ENCODE peak calls at places on chromosome 21, in six cellular contexts. D, T, G, M, E and L are unnamed samples.
A peak's percentile ranks its signal among the peaks of the same experiment; 100 is the strongest.

GRCh38 chr21:44199448-44199847 is 41.3 kb downstream of the ICOSLG start:
- DNase-seq in D (peak; percentile 16), T (peak; percentile 85), G (no peak), M (no peak), E (no peak), L (no peak)

GRCh38 chr21:25911730-25912401 is 177.1 kb downstream of the GABPA start:
- DNase-seq in D (no peak), T (no peak), G (no peak), M (no peak), E (no peak), L (no peak)

GRCh38 chr21:33229776-33230517 is at the start of gene IFNAR2:
- DNase-seq in D (peak; percentile 79), T (peak; percentile 90), G (peak; percentile 85), M (peak; percentile 40), E (peak; percentile 27), L (no peak)

GRCh38 chr21:42545317-42545716 is 31.7 kb downstream of the SLC37A1 start:
- DNase-seq in D (no peak), T (no peak), G (peak; percentile 24), M (no peak), E (no peak), L (no peak)

GRCh38 chr21:43986544-43987451 is 25.3 kb upstream of the TRAPPC10 start:
- DNase-seq in D (no peak), T (no peak), G (no peak), M (no peak), E (no peak), L (no peak)

GRCh38 chr21:34548782-34549376 is 36.9 kb upstream of the KCNE1 start:
- DNase-seq in D (no peak), T (no peak), G (peak; percentile 22), M (no peak), E (no peak), L (no peak)

GRCh38 chr21:45208627-45208951 is 79.1 kb downstream of the POFUT2 start:
- DNase-seq in D (no peak), T (no peak), G (no peak), M (no peak), E (no peak), L (no peak)

GRCh38 chr21:18369115-18369514 is 34.5 kb downstream of the TMPRSS15 start:
- DNase-seq in D (no peak), T (peak; percentile 54), G (no peak), M (peak; percentile 2), E (no peak), L (no peak)

GRCh38 chr21:25562660-25563059 is 44.6 kb downstream of the MRPL39 start:
- DNase-seq in D (no peak), T (no peak), G (no peak), M (no peak), E (no peak), L (no peak)

GRCh38 chr21:27759091-27759659 is 792.3 kb upstream of the ADAMTS5 start:
- DNase-seq in D (peak; percentile 68), T (peak; percentile 54), G (no peak), M (no peak), E (peak; percentile 19), L (no peak)

GRCh38 chr21:29506947-29507346 is 208.2 kb downstream of the BACH1 start:
- DNase-seq in D (no peak), T (no peak), G (no peak), M (no peak), E (no peak), L (no peak)

GRCh38 chr21:45329261-45330074 is 41.8 kb upstream of the POFUT2 start:
- DNase-seq in D (no peak), T (no peak), G (no peak), M (no peak), E (no peak), L (no peak)

GRCh38 chr21:43925096-43925481 is 60.1 kb downstream of the AGPAT3 start:
- DNase-seq in D (no peak), T (no peak), G (no peak), M (no peak), E (no peak), L (no peak)

GRCh38 chr21:45873418-45873817 is 108.2 kb upstream of the COL6A1 start:
- DNase-seq in D (no peak), T (no peak), G (no peak), M (no peak), E (no peak), L (no peak)

GRCh38 chr21:46661627-46662366 is 26.3 kb downstream of the PRMT2 start:
- DNase-seq in D (no peak), T (peak; percentile 35), G (no peak), M (no peak), E (no peak), L (no peak)

GRCh38 chr21:45363921-45364463 is 41.0 kb upstream of the COL18A1 start:
- DNase-seq in D (no peak), T (no peak), G (peak; percentile 78), M (peak; percentile 82), E (no peak), L (peak; percentile 8)

GRCh38 chr21:30268608-30269197 is 14.0 kb downstream of the KRTAP24-1 start:
- DNase-seq in D (no peak), T (peak; percentile 83), G (peak; percentile 40), M (no peak), E (no peak), L (no peak)

DNA sequence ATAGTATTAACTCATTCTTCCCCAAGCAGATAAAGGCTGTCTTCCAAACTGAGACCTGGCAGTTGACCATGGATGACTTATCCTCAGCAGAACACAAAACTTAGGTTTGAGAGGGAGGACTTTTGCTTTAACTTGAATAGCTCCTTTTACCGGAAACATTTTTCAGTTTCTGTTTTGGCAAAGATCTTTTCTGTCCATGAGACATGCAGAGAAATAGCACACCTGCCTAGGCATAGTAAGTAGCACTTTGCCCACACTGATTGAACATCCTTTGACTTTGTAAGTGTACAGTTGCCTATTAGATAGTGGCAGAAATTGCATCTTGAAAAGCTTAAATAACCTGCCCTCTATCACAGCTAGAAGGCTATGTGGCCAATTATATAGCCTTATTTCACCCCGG is 1962.5 kb downstream of the MRPL39 start:
- DNase-seq in D (no peak), T (no peak), G (no peak), M (no peak), E (no peak), L (no peak)
- TF ChIP-seq CREB1 in D (no peak), T (no peak), G (no peak), M (no peak), E (no peak), L (no peak)

GRCh38 chr21:31308584-31308983 is 35.5 kb downstream of the TIAM1 start:
- DNase-seq in D (no peak), T (no peak), G (no peak), M (no peak), E (no peak), L (no peak)

GRCh38 chr21:31305888-31306287 is 38.2 kb downstream of the TIAM1 start:
- DNase-seq in D (no peak), T (no peak), G (no peak), M (no peak), E (no peak), L (no peak)

GRCh38 chr21:31316488-31317169 is 27.4 kb downstream of the TIAM1 start:
- DNase-seq in D (no peak), T (no peak), G (no peak), M (no peak), E (no peak), L (no peak)

GRCh38 chr21:31316072-31316471 is 28.0 kb downstream of the TIAM1 start:
- DNase-seq in D (no peak), T (no peak), G (no peak), M (no peak), E (no peak), L (no peak)

DNA sequence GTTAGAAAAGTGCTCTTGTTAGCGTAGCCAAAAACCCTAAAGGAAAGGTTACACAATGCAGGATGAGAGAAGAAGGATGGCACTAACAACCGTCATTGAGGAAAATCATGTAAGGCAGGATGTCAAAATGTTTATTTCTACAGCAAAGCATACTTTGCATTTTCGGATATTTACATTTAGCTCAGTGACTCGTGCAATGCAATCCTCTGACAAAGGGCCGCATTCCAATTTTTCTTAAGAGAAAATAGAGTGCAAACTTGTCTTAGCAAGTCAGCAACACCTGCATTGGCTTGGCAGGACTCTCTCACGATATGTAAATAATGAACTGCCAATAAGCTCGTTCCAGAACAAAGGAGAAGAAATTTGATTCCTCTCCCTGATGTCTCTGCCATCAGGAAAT is 33.3 kb downstream of the TIAM1 start:
- DNase-seq in D (no peak), T (peak; percentile 71), G (no peak), M (no peak), E (no peak), L (no peak)
- TF ChIP-seq CREB1 in D (no peak), T (no peak), G (no peak), M (no peak), E (no peak), L (no peak)

GRCh38 chr21:38720074-38720473 is 85.7 kb upstream of the ETS2 start:
- DNase-seq in D (no peak), T (no peak), G (no peak), M (no peak), E (no peak), L (no peak)

GRCh38 chr21:38726482-38726881 is 79.2 kb upstream of the ETS2 start:
- DNase-seq in D (no peak), T (no peak), G (no peak), M (no peak), E (no peak), L (no peak)

GRCh38 chr21:38721055-38721454 is 84.7 kb upstream of the ETS2 start:
- DNase-seq in D (peak; percentile 19), T (peak; percentile 14), G (no peak), M (no peak), E (no peak), L (no peak)

GRCh38 chr21:38725196-38726157 is 80.3 kb upstream of the ETS2 start:
- DNase-seq in D (no peak), T (no peak), G (no peak), M (no peak), E (no peak), L (no peak)

DNA sequence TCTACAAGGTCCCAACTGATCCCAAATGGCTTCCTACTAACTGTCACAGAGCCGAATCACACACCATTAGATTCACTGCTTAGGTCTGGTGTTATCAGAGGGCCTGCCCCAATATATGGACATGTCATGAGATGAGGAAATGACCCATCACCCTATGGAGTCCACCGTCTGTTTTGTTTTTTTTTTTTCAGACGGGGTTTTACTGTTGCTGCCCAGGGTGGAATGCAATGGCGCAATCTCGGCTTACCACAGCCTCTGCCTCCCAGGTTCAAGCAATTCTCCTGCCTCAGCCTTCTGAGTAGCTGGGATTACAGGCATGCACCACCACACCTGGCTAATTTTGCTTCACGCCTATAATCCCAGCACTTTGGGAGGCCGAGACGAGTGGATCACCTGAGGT is 83.7 kb upstream of the ETS2 start:
- DNase-seq in D (no peak), T (no peak), G (no peak), M (no peak), E (no peak), L (no peak)
- TF ChIP-seq CREB1 in D (no peak), T (no peak), G (no peak), M (no peak), E (no peak), L (no peak)

GRCh38 chr21:39085843-39086415 is 97.3 kb downstream of the PSMG1 start:
- DNase-seq in D (no peak), T (no peak), G (no peak), M (no peak), E (no peak), L (no peak)

GRCh38 chr21:39087976-39088370 is 95.3 kb downstream of the PSMG1 start:
- DNase-seq in D (no peak), T (no peak), G (no peak), M (no peak), E (no peak), L (no peak)

GRCh38 chr21:39086547-39086946 is 96.7 kb downstream of the PSMG1 start:
- DNase-seq in D (no peak), T (no peak), G (no peak), M (no peak), E (no peak), L (no peak)

GRCh38 chr21:39087238-39087975 is 95.8 kb downstream of the PSMG1 start:
- DNase-seq in D (no peak), T (no peak), G (no peak), M (no peak), E (no peak), L (no peak)

GRCh38 chr21:39088831-39089380 is 94.3 kb downstream of the PSMG1 start:
- DNase-seq in D (no peak), T (no peak), G (peak; percentile 43), M (peak; percentile 50), E (no peak), L (no peak)
- TF ChIP-seq CREB1 in D (no peak), T (no peak), G (no peak), M (no peak), E (no peak), L (no peak)